ENCODE peak calls at places on chromosomes 1 and 21, in six cellular contexts. M, V, G, H, L and U are unnamed samples. For H3K4me1, the result is how much of the 10 kb centered on the place peaks cover.

GRCh38 chr21:45989355-45990048 is 7.9 kb downstream of the COL6A1 start:
- DNase-seq in M (no peak), V (no peak), G (no peak), H (no peak), L (peak), U (no peak)

GRCh38 chr1:24186993-24187790 is at the start of gene IFNLR1:
- DNase-seq in M (peak), V (peak), G (no peak), H (peak), L (no peak), U (no peak)

GRCh38 chr1:74673351-74674111 is at the start of gene ERICH3:
- DNase-seq in M (no peak), V (peak), G (no peak), H (no peak), L (no peak), U (no peak)

GRCh38 chr1:71068325-71069240 is 12.3 kb downstream of the ZRANB2 start:
- DNase-seq in M (no peak), V (no peak), G (no peak), H (no peak), L (no peak), U (no peak)

GRCh38 chr21:44304846-44305245 is 5.0 kb downstream of the PFKL start:
- DNase-seq in M (no peak), V (peak), G (peak), H (no peak), L (no peak), U (no peak)

GRCh38 chr1:233295775-233296322 is 324 bp upstream of the PCNX2 start:
- DNase-seq in M (no peak), V (no peak), G (no peak), H (no peak), L (no peak), U (no peak)

GRCh38 chr1:47976267-47976666 is 20.9 kb downstream of the TRABD2B start:
- DNase-seq in M (no peak), V (no peak), G (no peak), H (no peak), L (no peak), U (no peak)

GRCh38 chr1:185338719-185339622 is 21.9 kb upstream of the IVNS1ABP start:
- DNase-seq in M (no peak), V (no peak), G (no peak), H (peak), L (no peak), U (no peak)

GRCh38 chr1:48761986-48762385 is 14.7 kb downstream of the BEND5 start:
- DNase-seq in M (no peak), V (no peak), G (peak), H (no peak), L (no peak), U (no peak)

GRCh38 chr1:194067772-194068171 is 881.4 kb upstream of the B3GALT2 start:
- DNase-seq in M (no peak), V (no peak), G (no peak), H (no peak), L (no peak), U (no peak)

GRCh38 chr1:178931843-178932551 is 61.1 kb upstream of the ANGPTL1 start:
- DNase-seq in M (peak), V (no peak), G (peak), H (peak), L (peak), U (no peak)

GRCh38 chr1:201456499-201457309 is 12.3 kb downstream of the PHLDA3 start:
- DNase-seq in M (peak), V (no peak), G (peak), H (peak), L (peak), U (no peak)

GRCh38 chr1:229225331-229225782 is 45.6 kb upstream of the RAB4A start:
- DNase-seq in M (no peak), V (no peak), G (no peak), H (no peak), L (no peak), U (no peak)

GRCh38 chr1:76291737-76292136 is 217.2 kb downstream of the ST6GALNAC3 start:
- DNase-seq in M (no peak), V (no peak), G (no peak), H (no peak), L (no peak), U (no peak)

GRCh38 chr1:221517961-221518360 is 223.9 kb downstream of the DUSP10 start:
- DNase-seq in M (no peak), V (no peak), G (no peak), H (no peak), L (no peak), U (no peak)

GRCh38 chr1:54290443-54291184 is 90.6 kb downstream of the MRPL37 start:
- DNase-seq in M (no peak), V (no peak), G (peak), H (no peak), L (no peak), U (no peak)

GRCh38 chr1:119715542-119715941 is 3.8 kb downstream of the PHGDH start:
- DNase-seq in M (no peak), V (peak), G (peak), H (no peak), L (no peak), U (no peak)

GRCh38 chr1:233326995-233327937 is at the start of gene MAP3K21:
- DNase-seq in M (peak), V (peak), G (no peak), H (peak), L (peak), U (peak)

GRCh38 chr1:89871768-89872473 is 51.1 kb downstream of the LRRC8D start:
- DNase-seq in M (no peak), V (no peak), G (no peak), H (no peak), L (no peak), U (no peak)

GRCh38 chr1:23224721-23225648 is 7.7 kb upstream of the HTR1D start:
- DNase-seq in M (peak), V (no peak), G (peak), H (no peak), L (peak), U (no peak)

GRCh38 chr1:221268295-221268694 is 389.1 kb downstream of the HLX start:
- DNase-seq in M (no peak), V (no peak), G (peak), H (no peak), L (no peak), U (no peak)

GRCh38 chr1:117658676-117659075 is 52.8 kb downstream of the TENT5C start:
- DNase-seq in M (no peak), V (no peak), G (no peak), H (no peak), L (no peak), U (no peak)

GRCh38 chr1:41639332-41639936 is 155.0 kb upstream of the EDN2 start:
- DNase-seq in M (no peak), V (no peak), G (peak), H (no peak), L (no peak), U (no peak)

GRCh38 chr1:3902111-3902511 is 2.0 kb upstream of the C1orf174 start:
- DNase-seq in M (no peak), V (no peak), G (no peak), H (no peak), L (no peak), U (no peak)

GRCh38 chr1:145935708-145936107 is 8.4 kb upstream of the RBM8A start:
- DNase-seq in M (no peak), V (no peak), G (no peak), H (no peak), L (no peak), U (no peak)
- H3K27ac ChIP-seq in M (no peak), V (no peak), G (no peak), H (no peak), L (no peak), U (peak)

GRCh38 chr1:11352058-11352715 is 79.2 kb downstream of the UBIAD1 start:
- DNase-seq in M (no peak), V (no peak), G (no peak), H (no peak), L (no peak), U (no peak)
- H3K4me1 ChIP-seq in M (under half), V (under half), G (under half), H (under half), L (under half), U (under half)

DNA sequence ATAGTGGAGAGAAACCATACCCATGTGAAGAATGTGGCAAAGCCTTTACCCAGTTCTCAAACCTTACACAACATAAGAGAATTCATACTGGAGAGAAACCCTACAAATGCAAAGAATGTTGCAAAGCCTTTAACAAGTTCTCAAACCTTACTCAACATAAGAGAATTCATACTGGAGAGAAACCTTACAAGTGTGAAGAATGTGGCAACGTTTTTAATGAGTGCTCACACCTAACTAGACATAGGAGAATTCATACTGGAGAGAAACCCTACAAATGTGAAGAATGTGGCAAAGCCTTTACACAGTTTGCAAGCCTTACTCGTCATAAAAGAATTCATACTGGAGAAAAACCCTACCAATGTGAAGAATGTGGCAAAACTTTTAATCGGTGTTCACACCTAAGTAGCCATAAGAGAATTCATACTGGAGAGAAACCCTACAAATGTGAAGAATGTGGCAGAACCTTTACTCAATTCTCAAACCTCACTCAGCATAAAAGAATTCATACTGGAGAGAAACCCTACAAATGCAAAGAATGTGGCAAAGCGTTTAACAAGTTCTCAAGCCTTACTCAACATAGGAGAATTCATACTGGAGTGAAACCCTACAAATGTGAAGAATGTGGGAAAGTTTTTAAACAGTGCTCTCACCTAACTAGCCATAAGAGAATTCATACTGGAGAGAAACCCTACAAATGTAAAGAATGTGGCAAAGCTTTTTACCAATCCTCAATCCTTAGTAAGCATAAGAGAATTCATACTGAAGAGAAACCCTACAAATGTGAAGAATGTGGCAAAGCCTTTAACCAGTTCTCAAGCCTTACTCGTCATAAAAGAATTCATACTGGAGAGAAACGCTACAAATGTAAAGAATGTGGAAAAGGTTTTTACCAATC is 80.0 kb downstream of the JMJD4 start:
- DNase-seq in M (no peak), V (no peak), G (no peak), H (no peak), L (no peak), U (no peak)
- H3K27ac ChIP-seq in M (no peak), V (no peak), G (no peak), H (no peak), L (no peak), U (no peak)

DNA sequence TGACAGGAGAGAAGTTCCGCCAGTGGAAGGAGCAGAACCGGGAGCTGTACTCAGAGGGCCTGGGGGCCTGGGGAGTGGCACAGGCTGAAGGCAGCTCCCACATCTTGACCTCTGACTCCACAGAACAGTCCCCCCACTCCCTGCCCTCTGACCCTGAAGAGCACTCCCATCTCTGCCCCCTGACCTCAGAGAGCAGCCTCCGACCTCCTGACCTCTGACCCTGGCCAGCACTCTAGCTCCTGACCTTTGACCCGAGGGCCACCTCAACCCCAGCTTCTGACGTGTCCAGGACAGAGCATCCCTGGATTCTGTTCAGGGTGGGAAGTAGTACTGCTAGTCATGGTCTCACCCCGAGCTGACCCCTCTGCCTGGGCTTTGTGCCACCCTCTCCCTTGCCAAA is 1.1 kb upstream of the CATSPER4 start:
- DNase-seq in M (no peak), V (no peak), G (no peak), H (no peak), L (no peak), U (no peak)
- H3K4me1 ChIP-seq in M (under half), V (under half), G (under half), H (under half), L (under half), U (under half)

DNA sequence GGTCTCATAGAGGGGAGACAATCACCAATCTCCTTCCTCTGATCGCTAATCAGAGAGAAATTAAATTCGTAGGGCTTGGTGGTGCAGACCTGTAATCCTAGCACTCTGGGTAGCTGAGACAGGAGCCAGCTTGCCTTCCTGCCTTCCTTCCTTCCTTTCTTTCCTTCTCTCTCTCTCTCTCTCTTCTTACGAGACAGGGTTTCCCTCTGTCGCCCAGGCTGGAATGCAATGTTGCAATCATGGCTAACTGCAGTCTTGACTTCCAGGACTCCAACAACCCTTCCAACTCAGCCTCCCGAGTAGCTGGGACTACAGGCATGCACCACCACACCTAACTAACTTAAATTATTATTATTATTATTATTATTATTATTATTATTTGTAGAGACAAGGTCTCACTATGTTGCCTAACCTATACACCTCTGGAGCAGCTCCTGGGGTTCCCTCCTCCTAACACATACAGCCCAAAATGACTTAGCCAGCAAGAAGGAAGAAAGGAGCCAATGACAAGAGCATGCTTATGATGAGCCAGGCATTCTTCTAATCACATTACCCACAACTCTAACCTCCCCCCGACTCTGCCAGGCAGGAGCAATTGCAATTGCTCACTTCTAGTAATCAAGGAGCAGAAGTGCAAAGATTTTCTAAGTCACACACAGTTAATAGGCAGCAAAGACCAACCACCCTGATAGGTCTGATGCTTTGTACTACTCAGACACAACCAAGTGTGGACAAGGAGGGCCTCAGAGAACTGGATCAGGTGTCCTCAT is 105.4 kb upstream of the F3 start:
- DNase-seq in M (no peak), V (no peak), G (peak), H (no peak), L (no peak), U (no peak)
- H3K27ac ChIP-seq in M (no peak), V (no peak), G (peak), H (no peak), L (no peak), U (peak)

DNA sequence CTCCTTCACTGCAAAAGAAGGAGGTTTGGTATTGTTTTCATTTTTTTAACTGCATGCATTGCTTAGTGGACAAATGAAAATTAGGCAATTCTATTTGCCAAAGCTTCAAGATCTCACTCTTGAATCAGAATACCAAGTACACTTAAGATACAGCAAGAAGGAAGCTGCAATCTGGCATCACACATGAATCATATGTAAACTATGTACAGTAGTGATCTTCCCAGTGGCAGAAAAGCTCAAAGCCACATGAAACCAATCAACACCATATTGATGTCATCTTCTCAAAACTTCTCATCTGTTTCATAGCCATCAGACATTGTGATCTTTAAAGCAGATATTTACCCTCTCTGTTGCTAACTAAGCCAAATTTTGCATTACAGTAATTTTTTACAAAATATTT is 550.1 kb downstream of the LTN1 start:
- DNase-seq in M (no peak), V (no peak), G (peak), H (no peak), L (no peak), U (no peak)
- H3K4me1 ChIP-seq in M (under half), V (under half), G (under half), H (under half), L (under half), U (under half)

DNA sequence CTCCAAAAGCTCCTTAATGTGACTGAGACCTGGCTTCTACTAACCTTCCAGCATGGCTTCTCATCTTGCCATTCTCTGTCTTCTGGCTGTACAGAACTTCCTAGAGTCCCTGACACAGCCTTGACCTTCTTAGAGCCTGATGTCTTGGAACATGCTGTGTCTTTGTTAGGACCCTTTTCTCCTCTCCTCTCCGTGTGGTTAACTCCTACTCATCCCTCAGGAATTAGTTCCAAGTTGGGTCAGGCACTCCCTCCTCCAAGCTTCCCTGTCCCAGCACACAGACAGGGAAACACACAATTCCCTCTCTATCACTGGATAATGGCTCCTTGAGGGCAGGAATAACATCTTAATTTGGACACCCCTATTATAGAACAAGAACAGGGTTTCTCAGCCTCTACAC is 275.4 kb upstream of the USP24 start:
- DNase-seq in M (no peak), V (no peak), G (peak), H (no peak), L (no peak), U (no peak)
- H3K27ac ChIP-seq in M (no peak), V (no peak), G (peak), H (no peak), L (no peak), U (no peak)

DNA sequence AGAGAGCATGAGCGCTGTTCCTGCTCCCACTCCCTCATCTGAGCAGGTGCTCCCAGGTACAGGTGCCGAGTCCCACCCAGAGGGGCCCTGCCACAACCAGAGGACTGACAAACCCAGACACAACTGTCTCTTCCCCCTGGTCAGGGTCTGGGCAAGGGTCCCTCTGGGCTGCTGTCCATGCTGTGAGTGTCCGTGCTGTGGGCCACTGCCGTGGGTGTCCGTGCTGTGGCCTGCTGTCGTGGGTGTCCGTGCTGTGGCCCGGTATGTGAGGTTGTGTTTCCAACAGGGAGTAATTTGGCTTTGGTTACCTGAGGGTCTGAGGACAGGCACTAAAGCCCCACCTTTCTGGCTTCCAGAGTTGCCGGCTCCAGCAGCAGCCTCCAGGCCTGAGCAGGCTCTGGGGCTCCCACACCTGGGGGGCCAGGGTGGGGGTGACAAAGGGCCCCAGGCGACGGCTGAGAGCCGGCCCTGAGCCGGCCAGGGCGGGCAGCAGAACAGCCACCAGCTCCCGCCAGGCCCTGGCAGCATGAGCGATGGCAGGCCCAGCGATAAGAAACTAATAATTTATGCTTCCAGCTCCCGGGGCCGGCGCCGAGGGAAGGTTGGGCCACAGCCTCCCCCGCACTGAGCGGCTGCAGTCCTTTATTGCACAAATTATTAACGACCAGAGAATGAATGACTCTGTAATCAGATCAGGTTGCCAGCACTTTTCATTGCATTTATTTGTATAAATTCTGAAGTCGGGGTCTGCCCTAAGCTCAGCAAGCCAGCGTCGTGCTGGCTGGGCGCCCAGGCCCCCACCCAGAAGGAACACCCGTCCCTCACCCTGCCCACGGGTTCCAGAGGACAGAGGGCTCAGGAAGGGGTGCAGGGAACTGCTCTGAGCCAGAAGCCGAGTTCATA is 7.3 kb upstream of the SAMD11 start:
- DNase-seq in M (peak), V (no peak), G (no peak), H (no peak), L (no peak), U (no peak)
- H3K4me1 ChIP-seq in M (under half), V (under half), G (under half), H (under half), L (under half), U (under half)

GRCh38 chr1:43980255-43981134 is 1.5 kb downstream of the B4GALT2 start:
- DNase-seq in M (no peak), V (no peak), G (peak), H (no peak), L (no peak), U (no peak)
- H3K27ac ChIP-seq in M (peak), V (no peak), G (peak), H (peak), L (peak), U (peak)

GRCh38 chr1:235913311-235913710 is 46.6 kb upstream of the LYST start:
- DNase-seq in M (no peak), V (no peak), G (peak), H (no peak), L (no peak), U (no peak)
- H3K4me1 ChIP-seq in M (under half), V (under half), G (under half), H (under half), L (under half), U (under half)